ENCODE peak calls at places on chromosomes 3 and 15, in four cellular contexts. U is LoVo, P is psoas muscle, Z is AG08396. C is an unnamed sample.

GRCh38 chr15:48905216-48905615 is 27.3 kb downstream of the EID1 start:
- DNase-seq in U (no peak), P (no peak), Z (no peak), C (no peak)

GRCh38 chr3:172171396-172172075 is 132.2 kb downstream of the FNDC3B start:
- DNase-seq in U (no peak), P (no peak), Z (no peak), C (no peak)

GRCh38 chr15:69648215-69648614 is 195.6 kb downstream of the RPLP1 start:
- DNase-seq in U (no peak), P (no peak), Z (no peak), C (no peak)

GRCh38 chr3:89434621-89435380 is 327.4 kb downstream of the EPHA3 start:
- DNase-seq in U (no peak), P (no peak), Z (no peak), C (no peak)

GRCh38 chr15:35751421-35752133 is 205.6 kb upstream of the DPH6 start:
- DNase-seq in U (peak), P (peak), Z (peak), C (peak)

GRCh38 chr3:130276203-130276803 is 69.2 kb upstream of the COL6A5 start:
- DNase-seq in U (peak), P (no peak), Z (peak), C (no peak)

GRCh38 chr3:60855250-60855649 is 396.0 kb downstream of the FHIT start:
- DNase-seq in U (no peak), P (no peak), Z (no peak), C (no peak)

GRCh38 chr3:63724987-63725386 is 72.5 kb downstream of the SNTN start:
- DNase-seq in U (peak), P (no peak), Z (peak), C (no peak)

GRCh38 chr3:29240248-29240647 is 40.6 kb upstream of the RBMS3 start:
- DNase-seq in U (no peak), P (no peak), Z (peak), C (no peak)

GRCh38 chr3:56453027-56453426 is 15.2 kb downstream of the ERC2 start:
- DNase-seq in U (no peak), P (no peak), Z (no peak), C (no peak)

GRCh38 chr3:36842275-36842674 is 77.9 kb upstream of the DCLK3 start:
- DNase-seq in U (no peak), P (no peak), Z (no peak), C (no peak)

GRCh38 chr3:39296197-39297077 is 16.6 kb upstream of the CX3CR1 start:
- DNase-seq in U (no peak), P (no peak), Z (no peak), C (no peak)

GRCh38 chr3:56894912-56895431 is 93.2 kb upstream of the ARHGEF3 start:
- DNase-seq in U (no peak), P (no peak), Z (peak), C (no peak)

GRCh38 chr3:50168388-50168787 is 13.3 kb downstream of the SEMA3F start:
- DNase-seq in U (no peak), P (no peak), Z (no peak), C (no peak)

GRCh38 chr3:160473978-160474377 is 24.4 kb upstream of the TRIM59 start:
- DNase-seq in U (no peak), P (no peak), Z (peak), C (no peak)

GRCh38 chr3:97910931-97911351 is 61.3 kb downstream of the RIOX2 start:
- DNase-seq in U (no peak), P (no peak), Z (no peak), C (no peak)

GRCh38 chr3:129599607-129600006 is 6.9 kb downstream of the PLXND1 start:
- DNase-seq in U (no peak), P (no peak), Z (peak), C (peak)

GRCh38 chr3:43053291-43053690 is 52.6 kb downstream of the POMGNT2 start:
- DNase-seq in U (no peak), P (no peak), Z (no peak), C (no peak)

GRCh38 chr15:71242292-71242691 is 127.0 kb downstream of the THSD4 start:
- DNase-seq in U (no peak), P (no peak), Z (no peak), C (no peak)

GRCh38 chr3:189954733-189955665 is 165.7 kb downstream of the P3H2 start:
- DNase-seq in U (no peak), P (no peak), Z (no peak), C (no peak)

GRCh38 chr3:158709666-158710083 is 22.6 kb downstream of the RARRES1 start:
- DNase-seq in U (peak), P (no peak), Z (peak), C (no peak)

GRCh38 chr3:55873523-55874254 is 386.6 kb upstream of the WNT5A start:
- DNase-seq in U (no peak), P (no peak), Z (peak), C (no peak)

GRCh38 chr15:33941279-33942063 is 26.8 kb upstream of the CHRM5 start:
- DNase-seq in U (no peak), P (no peak), Z (no peak), C (no peak)

GRCh38 chr3:183728204-183728603 is 30.6 kb downstream of the YEATS2 start:
- DNase-seq in U (no peak), P (no peak), Z (no peak), C (no peak)